ENCODE peak calls at places on chromosomes 2 and 18, in five cellular contexts. V, K, F, S and G are unnamed samples.

GRCh38 chr2:222950886-222951285 is 90.0 kb downstream of the ACSL3 start:
- DNase-seq in S (no peak), K (no peak), V (no peak), F (no peak), G (no peak)

GRCh38 chr2:17592731-17593409 is 52.4 kb downstream of the VSNL1 start:
- DNase-seq in F (no peak), V (no peak), K (no peak), S (no peak), G (no peak)

GRCh38 chr2:144015036-144015435 is 504.9 kb downstream of the ZEB2 start:
- DNase-seq in V (no peak), K (no peak), F (no peak), S (no peak), G (no peak)

GRCh38 chr2:1132328-1132964 is 181.8 kb downstream of the SNTG2 start:
- DNase-seq in F (no peak), K (no peak), V (no peak), S (no peak), G (no peak)

GRCh38 chr2:1140389-1141003 is 189.8 kb downstream of the SNTG2 start:
- DNase-seq in F (peak), V (no peak), K (peak), S (no peak), G (no peak)

GRCh38 chr2:201260302-201260800 is at the start of gene CASP8:
- DNase-seq in F (no peak), S (peak), V (peak), K (peak), G (no peak)

GRCh38 chr2:24317491-24317920 is 42.8 kb downstream of the ITSN2 start:
- DNase-seq in F (peak), K (no peak), V (no peak), S (peak), G (no peak)

GRCh38 chr18:7921938-7922587 is 354.9 kb downstream of the PTPRM start:
- DNase-seq in F (no peak), S (no peak), V (no peak), K (peak), G (no peak)

GRCh38 chr18:22176622-22177495 is 7.5 kb downstream of the GATA6 start:
- DNase-seq in F (no peak), K (no peak), S (no peak), V (no peak), G (peak)

GRCh38 chr18:45841060-45841764 is 15.7 kb downstream of the SIGLEC15 start:
- DNase-seq in K (no peak), V (no peak), F (no peak), S (no peak), G (no peak)

GRCh38 chr2:150487537-150488429 is at the start of gene RND3:
- DNase-seq in S (peak), K (peak), V (peak), F (peak), G (peak)
- TF ChIP-seq EP300 in S (no peak), K (no peak), V (peak), F (no peak), G (no peak)

GRCh38 chr2:96768083-96768561 is 7.4 kb downstream of the CNNM4 start:
- DNase-seq in F (no peak), K (no peak), V (no peak), S (peak), G (no peak)

GRCh38 chr2:96772903-96773675 is 12.4 kb downstream of the CNNM4 start:
- DNase-seq in K (no peak), F (no peak), S (no peak), V (no peak), G (no peak)

GRCh38 chr2:96769816-96770215 is 9.1 kb downstream of the CNNM4 start:
- DNase-seq in S (peak), K (no peak), F (peak), V (no peak), G (no peak)

GRCh38 chr2:96771792-96772618 is 11.3 kb downstream of the CNNM4 start:
- DNase-seq in S (peak), V (no peak), F (no peak), K (no peak), G (no peak)

GRCh38 chr2:96770451-96770850 is 9.7 kb downstream of the CNNM4 start:
- DNase-seq in K (no peak), F (no peak), V (no peak), S (no peak), G (no peak)
- H3K27ac ChIP-seq in K (no peak), F (no peak), V (no peak), S (no peak), G (no peak)

GRCh38 chr2:102282646-102283045 is 28.7 kb upstream of the IL1RL1 start:
- DNase-seq in V (no peak), F (no peak), K (no peak), S (no peak), G (no peak)

GRCh38 chr2:102286041-102286440 is 25.3 kb upstream of the IL1RL1 start:
- DNase-seq in S (no peak), V (no peak), F (no peak), K (no peak), G (no peak)

GRCh38 chr2:102284611-102285010 is 26.8 kb upstream of the IL1RL1 start:
- DNase-seq in S (no peak), V (no peak), F (no peak), K (no peak), G (no peak)

GRCh38 chr2:102283996-102284395 is 27.4 kb upstream of the IL1RL1 start:
- DNase-seq in V (no peak), S (no peak), F (no peak), K (no peak), G (no peak)

GRCh38 chr2:102285368-102285767 is 26.0 kb upstream of the IL1RL1 start:
- DNase-seq in K (no peak), V (no peak), S (no peak), F (no peak), G (no peak)
- H3K4me3 ChIP-seq in K (no peak), V (no peak), S (no peak), F (no peak), G (no peak)

DNA sequence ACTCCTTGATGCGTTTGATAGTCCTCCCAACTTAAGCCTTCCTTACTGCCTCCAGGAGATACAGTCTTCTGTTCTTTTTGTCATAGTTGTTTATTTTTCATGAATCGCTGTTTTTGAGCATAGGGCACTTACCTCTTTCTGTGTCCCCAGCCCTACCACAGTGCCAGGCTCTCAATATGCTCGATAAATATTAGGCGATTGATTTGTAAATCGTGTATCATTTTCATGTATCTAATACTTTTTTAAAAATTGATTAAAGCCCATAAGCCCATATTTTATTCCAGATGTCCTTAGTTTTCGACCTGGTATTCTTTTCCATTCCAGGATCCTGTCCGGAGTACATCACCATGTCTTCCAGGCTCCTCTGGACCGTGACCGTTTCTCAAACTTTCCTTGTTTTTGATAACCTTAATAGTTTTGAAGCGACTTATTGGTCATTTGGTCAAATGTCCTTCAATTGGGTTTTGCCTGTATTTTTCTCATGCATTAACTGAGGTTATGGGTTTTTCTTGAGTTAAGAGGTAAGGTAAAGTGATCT is 444 bp upstream of the MMADHC start:
- DNase-seq in F (peak), S (no peak), K (no peak), V (no peak), G (no peak)
- TF ChIP-seq EP300 in F (no peak), S (no peak), K (no peak), V (no peak), G (no peak)